ENCODE peak calls at places on chromosomes 1 and 21, in ten cellular contexts. Q is kidney epithelial cell; G is activated CD8-positive, alpha-beta memory T cell treated with anti-CD3 and anti-CD28 coated beads for 24 hours; E is activated T-helper 1 cell treated with anti-CD3 and anti-CD28 coated beads, Interleukin-12 subunit alpha, Interleukin-12 subunit beta, Interleukin-2, Interleukin-4 antibody, amounts not matched to agents 30 ng/mL and 10 ng/mL and 1 ng/mL, durations not matched to agents 14 hours and 24 hours and 36 hours; Z is NCI-H1092; R is stimulated activated CD4-positive, alpha-beta T cell treated with anti-CD3 and anti-CD28 coated beads, Interleukin-15, amount 100 ng/mL, for 24 hours; C is NCI-H2081; S is activated T-cell treated with anti-CD3 and anti-CD28 coated beads for 48 hours; D is uterus; L is lower leg skin. M is an unnamed sample.

GRCh38 chr1:44807364-44808062 is 362 bp upstream of the DYNLT4 start:
- DNase-seq in S (peak), C (no peak), G (peak), Z (no peak), E (peak), L (peak), D (peak), R (peak), Q (peak), M (no peak)

GRCh38 chr1:8889925-8890785 is 11.7 kb upstream of the ENO1 start:
- DNase-seq in C (no peak), Q (no peak), R (no peak), L (peak), Z (peak), E (no peak), S (no peak), G (no peak), D (peak), M (no peak)

GRCh38 chr1:15429701-15430149 is 8.5 kb upstream of the CTRC start:
- DNase-seq in L (no peak), Q (no peak), S (no peak), D (no peak), E (no peak), R (no peak), Z (no peak), G (no peak), C (no peak), M (no peak)

GRCh38 chr1:6581561-6582305 is 1.9 kb downstream of the ZBTB48 start:
- DNase-seq in Q (no peak), E (no peak), Z (no peak), R (no peak), S (no peak), D (no peak), C (no peak), L (no peak), G (no peak), M (no peak)

GRCh38 chr1:239761509-239761908 is 330.2 kb upstream of the FMN2 start:
- DNase-seq in D (no peak), L (no peak), G (no peak), S (no peak), Z (no peak), Q (no peak), E (no peak), C (no peak), R (no peak), M (no peak)

GRCh38 chr1:50422946-50423669 is at the start of gene DMRTA2:
- DNase-seq in C (peak), E (no peak), L (no peak), G (no peak), R (peak), S (no peak), Q (no peak), Z (peak), D (no peak), M (peak)

GRCh38 chr21:22352088-22352487 is 1353.9 kb downstream of the NCAM2 start:
- DNase-seq in Z (no peak), C (no peak), E (no peak), R (no peak), D (no peak), G (no peak), Q (no peak), L (no peak), S (no peak), M (no peak)

GRCh38 chr1:186435336-186435735 is 25.6 kb downstream of the PDC start:
- DNase-seq in Q (no peak), R (no peak), C (no peak), Z (no peak), D (no peak), S (no peak), L (no peak), E (no peak), G (no peak), M (no peak)

GRCh38 chr1:24619376-24619775 is 23.7 kb upstream of the SRRM1 start:
- DNase-seq in G (no peak), S (no peak), D (no peak), L (no peak), R (no peak), C (no peak), E (no peak), Z (no peak), Q (no peak), M (no peak)

GRCh38 chr1:61083014-61083798 is 845 bp downstream of the NFIA start:
- DNase-seq in G (peak), Q (no peak), Z (no peak), S (no peak), R (peak), C (no peak), E (no peak), D (peak), L (no peak), M (no peak)

GRCh38 chr1:65229201-65229600 is 80.1 kb upstream of the DNAJC6 start:
- DNase-seq in S (no peak), Q (no peak), R (no peak), Z (no peak), E (no peak), L (no peak), G (no peak), D (no peak), C (no peak), M (no peak)

GRCh38 chr1:234047113-234047512 is 142.6 kb downstream of the SLC35F3 start:
- DNase-seq in R (no peak), S (no peak), Q (no peak), E (no peak), G (no peak), D (no peak), C (peak), L (no peak), Z (peak), M (no peak)

GRCh38 chr1:176058686-176059085 is 148.4 kb downstream of the COP1 start:
- DNase-seq in D (no peak), C (no peak), Z (no peak), G (no peak), S (no peak), L (no peak), E (no peak), R (no peak), Q (no peak), M (no peak)

GRCh38 chr1:89396902-89397301 is 33.0 kb downstream of the GBP6 start:
- DNase-seq in R (no peak), Z (no peak), L (no peak), D (no peak), E (no peak), Q (no peak), C (no peak), S (no peak), G (no peak), M (no peak)

GRCh38 chr1:202046227-202046626 is 35.8 kb downstream of the ELF3 start:
- DNase-seq in C (peak), Z (peak), E (no peak), S (no peak), Q (no peak), R (no peak), G (no peak), L (peak), D (no peak), M (no peak)

GRCh38 chr1:225378880-225379279 is 49.0 kb downstream of the LBR start:
- DNase-seq in Q (peak), Z (no peak), G (no peak), C (no peak), R (no peak), E (no peak), S (no peak), D (no peak), L (peak), M (no peak)

GRCh38 chr1:24888061-24888970 is 41.8 kb downstream of the RUNX3 start:
- DNase-seq in L (no peak), Z (no peak), G (peak), Q (no peak), S (no peak), R (no peak), E (no peak), D (no peak), C (no peak), M (no peak)

GRCh38 chr1:172561252-172561651 is 28.3 kb downstream of the SUCO start:
- DNase-seq in E (no peak), L (no peak), G (no peak), S (no peak), C (no peak), R (no peak), Z (no peak), D (no peak), Q (no peak), M (no peak)

GRCh38 chr1:172699111-172699510 is 40.2 kb downstream of the FASLG start:
- DNase-seq in D (no peak), C (no peak), Q (peak), Z (no peak), L (no peak), R (peak), G (peak), E (peak), S (peak), M (no peak)

GRCh38 chr1:245512181-245512888 is 357.6 kb downstream of the KIF26B start:
- DNase-seq in G (no peak), L (no peak), D (no peak), E (no peak), C (peak), S (no peak), Z (peak), Q (no peak), R (no peak), M (no peak)

GRCh38 chr1:14487671-14488070 is 110.8 kb upstream of the KAZN start:
- DNase-seq in Q (no peak), Z (no peak), L (no peak), R (no peak), G (no peak), E (no peak), S (no peak), D (no peak), C (no peak), M (no peak)

GRCh38 chr21:30434033-30434631 is 4.1 kb downstream of the KRTAP13-4 start:
- DNase-seq in C (peak), E (no peak), Z (peak), D (no peak), S (peak), L (no peak), Q (no peak), R (peak), G (no peak), M (no peak)

GRCh38 chr1:179142889-179143299 is 61.0 kb downstream of the TOR3A start:
- DNase-seq in D (no peak), Z (no peak), R (no peak), Q (peak), L (peak), E (no peak), S (no peak), G (no peak), C (no peak), M (no peak)

GRCh38 chr21:39556176-39556575 is 56.6 kb upstream of the B3GALT5 start:
- DNase-seq in D (no peak), S (no peak), E (no peak), Q (no peak), L (no peak), R (no peak), C (no peak), G (no peak), Z (peak), M (no peak)

GRCh38 chr1:72435025-72435424 is 152.7 kb upstream of the NEGR1 start:
- DNase-seq in C (no peak), G (no peak), E (no peak), Z (no peak), Q (peak), D (no peak), L (no peak), R (no peak), S (no peak), M (no peak)